ENCODE peak calls at places on chromosome 13, in ten cellular contexts. One of them, this sample, is unnamed. For H3K36me3 and H3K4me1, the result is how much of the 10 kb centered on the place peaks cover.

GRCh38 chr13:43865892-43866291 is 13.6 kb downstream of the CCDC122 start:
- DNase-seq in CD4-positive, CD25-positive, alpha-beta regulatory T cell: no peak
- DNase-seq in mammary epithelial cell: peak
- DNase-seq in psoas muscle: no peak
- DNase-seq in GM23248: peak
- DNase-seq in uterus: no peak
- DNase-seq in lung: no peak
- DNase-seq in transverse colon: no peak
- DNase-seq in SK-N-SH: no peak
- DNase-seq in IMR-90: peak
- DNase-seq in this sample: no peak

GRCh38 chr13:113855012-113855921 is 8.6 kb downstream of the GAS6 start:
- DNase-seq in CD4-positive, CD25-positive, alpha-beta regulatory T cell: no peak
- DNase-seq in mammary epithelial cell: no peak
- DNase-seq in psoas muscle: peak
- DNase-seq in GM23248: no peak
- DNase-seq in uterus: peak
- DNase-seq in lung: no peak
- DNase-seq in transverse colon: peak
- DNase-seq in SK-N-SH: no peak
- DNase-seq in IMR-90: no peak
- DNase-seq in this sample: peak

GRCh38 chr13:24540236-24541126 is 27.9 kb upstream of the PARP4 start:
- DNase-seq in CD4-positive, CD25-positive, alpha-beta regulatory T cell: no peak
- DNase-seq in mammary epithelial cell: no peak
- DNase-seq in psoas muscle: no peak
- DNase-seq in GM23248: no peak
- DNase-seq in uterus: no peak
- DNase-seq in lung: no peak
- DNase-seq in transverse colon: no peak
- DNase-seq in SK-N-SH: peak
- DNase-seq in IMR-90: no peak
- DNase-seq in this sample: no peak

GRCh38 chr13:74866151-74866550 is 615.8 kb downstream of the TBC1D4 start:
- DNase-seq in CD4-positive, CD25-positive, alpha-beta regulatory T cell: no peak
- DNase-seq in mammary epithelial cell: no peak
- DNase-seq in psoas muscle: no peak
- DNase-seq in GM23248: peak
- DNase-seq in uterus: no peak
- DNase-seq in lung: no peak
- DNase-seq in transverse colon: no peak
- DNase-seq in SK-N-SH: no peak
- DNase-seq in IMR-90: no peak
- DNase-seq in this sample: no peak

GRCh38 chr13:113791761-113792160 is 32.7 kb downstream of the TMEM255B start:
- DNase-seq in CD4-positive, CD25-positive, alpha-beta regulatory T cell: no peak
- DNase-seq in mammary epithelial cell: no peak
- DNase-seq in psoas muscle: peak
- DNase-seq in GM23248: no peak
- DNase-seq in uterus: no peak
- DNase-seq in lung: no peak
- DNase-seq in transverse colon: no peak
- DNase-seq in SK-N-SH: no peak
- DNase-seq in IMR-90: no peak
- DNase-seq in this sample: no peak

GRCh38 chr13:48985751-48986150 is 10.0 kb downstream of the FNDC3A start:
- DNase-seq in CD4-positive, CD25-positive, alpha-beta regulatory T cell: no peak
- DNase-seq in mammary epithelial cell: no peak
- DNase-seq in psoas muscle: no peak
- DNase-seq in GM23248: no peak
- DNase-seq in uterus: no peak
- DNase-seq in lung: no peak
- DNase-seq in transverse colon: no peak
- DNase-seq in SK-N-SH: no peak
- DNase-seq in IMR-90: no peak
- DNase-seq in this sample: no peak

GRCh38 chr13:95267662-95268369 is 33.4 kb downstream of the ABCC4 start:
- DNase-seq in CD4-positive, CD25-positive, alpha-beta regulatory T cell: no peak
- DNase-seq in mammary epithelial cell: peak
- DNase-seq in psoas muscle: no peak
- DNase-seq in GM23248: peak
- DNase-seq in uterus: no peak
- DNase-seq in lung: no peak
- DNase-seq in transverse colon: peak
- DNase-seq in SK-N-SH: no peak
- DNase-seq in IMR-90: peak
- DNase-seq in this sample: no peak

GRCh38 chr13:104650426-104650825 is 1584.2 kb upstream of the SLC10A2 start:
- DNase-seq in CD4-positive, CD25-positive, alpha-beta regulatory T cell: no peak
- DNase-seq in mammary epithelial cell: peak
- DNase-seq in psoas muscle: no peak
- DNase-seq in GM23248: no peak
- DNase-seq in uterus: no peak
- DNase-seq in lung: no peak
- DNase-seq in transverse colon: no peak
- DNase-seq in SK-N-SH: no peak
- DNase-seq in IMR-90: no peak
- DNase-seq in this sample: no peak

GRCh38 chr13:85313761-85314503 is 485.3 kb downstream of the SLITRK6 start:
- DNase-seq in CD4-positive, CD25-positive, alpha-beta regulatory T cell: no peak
- DNase-seq in mammary epithelial cell: peak
- DNase-seq in psoas muscle: no peak
- DNase-seq in GM23248: no peak
- DNase-seq in uterus: no peak
- DNase-seq in lung: no peak
- DNase-seq in transverse colon: no peak
- DNase-seq in SK-N-SH: peak
- DNase-seq in IMR-90: peak
- DNase-seq in this sample: no peak

GRCh38 chr13:57345526-57345925 is 178.5 kb downstream of the PRR20E start:
- DNase-seq in CD4-positive, CD25-positive, alpha-beta regulatory T cell: no peak
- DNase-seq in mammary epithelial cell: no peak
- DNase-seq in psoas muscle: no peak
- DNase-seq in GM23248: no peak
- DNase-seq in uterus: no peak
- DNase-seq in lung: no peak
- DNase-seq in transverse colon: no peak
- DNase-seq in SK-N-SH: no peak
- DNase-seq in IMR-90: no peak
- DNase-seq in this sample: no peak

GRCh38 chr13:31150315-31150985 is 11.3 kb downstream of the HSPH1 start:
- DNase-seq in CD4-positive, CD25-positive, alpha-beta regulatory T cell: no peak
- DNase-seq in mammary epithelial cell: no peak
- DNase-seq in psoas muscle: no peak
- DNase-seq in GM23248: no peak
- DNase-seq in uterus: no peak
- DNase-seq in lung: no peak
- DNase-seq in transverse colon: no peak
- DNase-seq in SK-N-SH: no peak
- DNase-seq in IMR-90: no peak
- DNase-seq in this sample: no peak
- H3K36me3 ChIP-seq in CD4-positive, CD25-positive, alpha-beta regulatory T cell: half or more
- H3K36me3 ChIP-seq in mammary epithelial cell: half or more
- H3K36me3 ChIP-seq in psoas muscle: under half
- H3K36me3 ChIP-seq in GM23248: half or more
- H3K36me3 ChIP-seq in uterus: under half
- H3K36me3 ChIP-seq in lung: under half
- H3K36me3 ChIP-seq in transverse colon: under half
- H3K36me3 ChIP-seq in SK-N-SH: half or more
- H3K36me3 ChIP-seq in IMR-90: under half
- H3K36me3 ChIP-seq in this sample: half or more

GRCh38 chr13:25683662-25684370 is 312.0 kb downstream of the ATP8A2 start:
- DNase-seq in CD4-positive, CD25-positive, alpha-beta regulatory T cell: no peak
- DNase-seq in mammary epithelial cell: no peak
- DNase-seq in psoas muscle: no peak
- DNase-seq in GM23248: no peak
- DNase-seq in uterus: no peak
- DNase-seq in lung: no peak
- DNase-seq in transverse colon: no peak
- DNase-seq in SK-N-SH: no peak
- DNase-seq in IMR-90: no peak
- DNase-seq in this sample: no peak

GRCh38 chr13:25679936-25680335 is 308.2 kb downstream of the ATP8A2 start:
- DNase-seq in CD4-positive, CD25-positive, alpha-beta regulatory T cell: no peak
- DNase-seq in mammary epithelial cell: no peak
- DNase-seq in psoas muscle: no peak
- DNase-seq in GM23248: no peak
- DNase-seq in uterus: no peak
- DNase-seq in lung: no peak
- DNase-seq in transverse colon: no peak
- DNase-seq in SK-N-SH: no peak
- DNase-seq in IMR-90: no peak
- DNase-seq in this sample: no peak

GRCh38 chr13:25679154-25679553 is 307.4 kb downstream of the ATP8A2 start:
- DNase-seq in CD4-positive, CD25-positive, alpha-beta regulatory T cell: no peak
- DNase-seq in mammary epithelial cell: no peak
- DNase-seq in psoas muscle: no peak
- DNase-seq in GM23248: no peak
- DNase-seq in uterus: no peak
- DNase-seq in lung: no peak
- DNase-seq in transverse colon: no peak
- DNase-seq in SK-N-SH: no peak
- DNase-seq in IMR-90: no peak
- DNase-seq in this sample: no peak

GRCh38 chr13:25683056-25683455 is 311.3 kb downstream of the ATP8A2 start:
- DNase-seq in CD4-positive, CD25-positive, alpha-beta regulatory T cell: no peak
- DNase-seq in mammary epithelial cell: no peak
- DNase-seq in psoas muscle: no peak
- DNase-seq in GM23248: no peak
- DNase-seq in uterus: no peak
- DNase-seq in lung: no peak
- DNase-seq in transverse colon: no peak
- DNase-seq in SK-N-SH: no peak
- DNase-seq in IMR-90: no peak
- DNase-seq in this sample: no peak

GRCh38 chr13:25682221-25682620 is 310.4 kb downstream of the ATP8A2 start:
- DNase-seq in CD4-positive, CD25-positive, alpha-beta regulatory T cell: no peak
- DNase-seq in mammary epithelial cell: no peak
- DNase-seq in psoas muscle: no peak
- DNase-seq in GM23248: no peak
- DNase-seq in uterus: no peak
- DNase-seq in lung: no peak
- DNase-seq in transverse colon: no peak
- DNase-seq in SK-N-SH: no peak
- DNase-seq in IMR-90: no peak
- DNase-seq in this sample: no peak
- H3K4me1 ChIP-seq in CD4-positive, CD25-positive, alpha-beta regulatory T cell: under half
- H3K4me1 ChIP-seq in mammary epithelial cell: under half
- H3K4me1 ChIP-seq in psoas muscle: under half
- H3K4me1 ChIP-seq in GM23248: under half
- H3K4me1 ChIP-seq in uterus: under half
- H3K4me1 ChIP-seq in lung: under half
- H3K4me1 ChIP-seq in transverse colon: under half
- H3K4me1 ChIP-seq in SK-N-SH: under half
- H3K4me1 ChIP-seq in IMR-90: under half
- H3K4me1 ChIP-seq in this sample: under half

GRCh38 chr13:26557051-26557392 is 461 bp upstream of the WASF3 start:
- DNase-seq in CD4-positive, CD25-positive, alpha-beta regulatory T cell: no peak
- DNase-seq in mammary epithelial cell: no peak
- DNase-seq in psoas muscle: no peak
- DNase-seq in GM23248: no peak
- DNase-seq in uterus: no peak
- DNase-seq in lung: no peak
- DNase-seq in transverse colon: no peak
- DNase-seq in SK-N-SH: no peak
- DNase-seq in IMR-90: no peak
- DNase-seq in this sample: no peak

GRCh38 chr13:26555413-26555812 is 2.1 kb upstream of the WASF3 start:
- DNase-seq in CD4-positive, CD25-positive, alpha-beta regulatory T cell: no peak
- DNase-seq in mammary epithelial cell: no peak
- DNase-seq in psoas muscle: no peak
- DNase-seq in GM23248: no peak
- DNase-seq in uterus: no peak
- DNase-seq in lung: no peak
- DNase-seq in transverse colon: no peak
- DNase-seq in SK-N-SH: no peak
- DNase-seq in IMR-90: no peak
- DNase-seq in this sample: no peak

GRCh38 chr13:26558912-26559485 is 1.5 kb downstream of the WASF3 start:
- DNase-seq in CD4-positive, CD25-positive, alpha-beta regulatory T cell: no peak
- DNase-seq in mammary epithelial cell: no peak
- DNase-seq in psoas muscle: no peak
- DNase-seq in GM23248: peak
- DNase-seq in uterus: no peak
- DNase-seq in lung: no peak
- DNase-seq in transverse colon: no peak
- DNase-seq in SK-N-SH: no peak
- DNase-seq in IMR-90: no peak
- DNase-seq in this sample: no peak

GRCh38 chr13:26558074-26558805 is 757 bp downstream of the WASF3 start:
- DNase-seq in CD4-positive, CD25-positive, alpha-beta regulatory T cell: no peak
- DNase-seq in mammary epithelial cell: peak
- DNase-seq in psoas muscle: peak
- DNase-seq in GM23248: peak
- DNase-seq in uterus: peak
- DNase-seq in lung: no peak
- DNase-seq in transverse colon: no peak
- DNase-seq in SK-N-SH: peak
- DNase-seq in IMR-90: peak
- DNase-seq in this sample: no peak

GRCh38 chr13:26557393-26558073 is at the start of gene WASF3:
- DNase-seq in CD4-positive, CD25-positive, alpha-beta regulatory T cell: no peak
- DNase-seq in mammary epithelial cell: peak
- DNase-seq in psoas muscle: peak
- DNase-seq in GM23248: peak
- DNase-seq in uterus: peak
- DNase-seq in lung: peak
- DNase-seq in transverse colon: peak
- DNase-seq in SK-N-SH: peak
- DNase-seq in IMR-90: peak
- DNase-seq in this sample: no peak
- H3K27ac ChIP-seq in CD4-positive, CD25-positive, alpha-beta regulatory T cell: no peak
- H3K27ac ChIP-seq in mammary epithelial cell: no peak
- H3K27ac ChIP-seq in psoas muscle: peak
- H3K27ac ChIP-seq in GM23248: peak
- H3K27ac ChIP-seq in uterus: peak
- H3K27ac ChIP-seq in lung: no peak
- H3K27ac ChIP-seq in transverse colon: peak
- H3K27ac ChIP-seq in SK-N-SH: peak
- H3K27ac ChIP-seq in IMR-90: peak
- H3K27ac ChIP-seq in this sample: no peak

DNA sequence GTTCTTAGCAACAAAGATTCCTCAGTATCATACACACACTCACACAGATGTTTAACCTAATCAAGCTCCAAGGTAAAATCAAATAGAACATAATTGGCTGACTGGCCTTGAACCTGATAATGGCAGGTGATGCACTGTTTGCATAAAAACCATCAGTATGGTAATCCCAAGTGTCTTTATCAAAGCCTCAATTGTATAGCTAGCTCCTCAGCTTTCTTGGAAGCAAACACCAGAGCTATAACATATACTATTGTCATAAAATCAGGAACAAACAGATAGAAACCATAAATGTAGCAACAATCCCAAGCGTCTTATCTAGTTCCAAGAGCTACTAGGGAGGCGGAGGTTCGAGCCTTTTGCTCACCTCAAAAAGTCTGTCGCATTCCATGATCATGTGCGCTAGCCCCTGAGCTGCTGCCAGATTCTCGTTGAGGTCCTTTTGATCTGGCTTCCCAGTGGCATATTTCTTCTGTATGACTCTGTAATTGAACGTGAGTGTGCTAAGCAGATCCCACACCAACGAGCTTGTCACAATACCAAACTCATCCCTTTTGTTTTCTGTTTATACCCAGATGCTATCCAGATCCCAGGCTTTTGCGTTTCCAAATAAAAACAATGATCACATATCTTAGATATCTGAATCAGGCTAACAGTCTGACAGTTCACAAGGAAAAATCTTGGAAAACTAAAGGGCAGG is 95.3 kb downstream of the KL start:
- DNase-seq in CD4-positive, CD25-positive, alpha-beta regulatory T cell: no peak
- DNase-seq in mammary epithelial cell: no peak
- DNase-seq in psoas muscle: no peak
- DNase-seq in GM23248: peak
- DNase-seq in uterus: peak
- DNase-seq in lung: no peak
- DNase-seq in transverse colon: peak
- DNase-seq in SK-N-SH: no peak
- DNase-seq in IMR-90: peak
- DNase-seq in this sample: no peak
- H3K36me3 ChIP-seq in CD4-positive, CD25-positive, alpha-beta regulatory T cell: under half
- H3K36me3 ChIP-seq in mammary epithelial cell: under half
- H3K36me3 ChIP-seq in psoas muscle: under half
- H3K36me3 ChIP-seq in GM23248: under half
- H3K36me3 ChIP-seq in uterus: under half
- H3K36me3 ChIP-seq in lung: under half
- H3K36me3 ChIP-seq in transverse colon: under half
- H3K36me3 ChIP-seq in SK-N-SH: half or more
- H3K36me3 ChIP-seq in IMR-90: half or more
- H3K36me3 ChIP-seq in this sample: under half

This sample was measured in CD8-positive, alpha-beta T cell.